ENCODE peak calls at places on chromosomes 12 and 14, in seven cellular contexts. W is activated effector memory CD4-positive, alpha-beta T cell treated with anti-CD3 and anti-CD28 coated beads, Interleukin-2, amount 50 U/mL, for 16 hours; T is amniotic stem cell; A is epithelial cell of esophagus; V is GOT3; O is HS-27A; I is stimulated activated CD4-positive, alpha-beta T cell treated with anti-CD3 and anti-CD28 coated beads, Interleukin-4, amount 100 ng/mL, for 1 hour. Z is an unnamed sample.
A peak's percentile ranks its signal among the peaks of the same experiment; 100 is the strongest.

GRCh38 chr14:68951051-68951797 is 27.9 kb downstream of the ACTN1 start:
- DNase-seq in A (peak; percentile 100), V (peak; percentile 56), W (no peak), I (no peak), O (peak; percentile 94), T (peak; percentile 92), Z (peak; percentile 61)

GRCh38 chr12:110498984-110499706 is 2.8 kb downstream of the VPS29 start:
- DNase-seq in A (peak; percentile 82), W (no peak), O (no peak), I (no peak), T (no peak), V (no peak), Z (no peak)

GRCh38 chr14:93013368-93013719 is 90.4 kb downstream of the CHGA start:
- DNase-seq in V (no peak), O (no peak), T (peak; percentile 25), A (no peak), W (no peak), I (no peak), Z (no peak)

GRCh38 chr14:35004839-35005238 is 22.0 kb downstream of the SRP54 start:
- DNase-seq in A (no peak), W (no peak), T (no peak), V (no peak), O (no peak), I (no peak), Z (no peak)

GRCh38 chr12:67410246-67410645 is 141.1 kb downstream of the CAND1 start:
- DNase-seq in T (no peak), W (no peak), O (no peak), I (no peak), V (no peak), A (no peak), Z (no peak)

GRCh38 chr14:22602853-22603252 is 4.8 kb downstream of the ABHD4 start:
- DNase-seq in W (no peak), I (no peak), V (no peak), O (no peak), T (no peak), A (peak; percentile 83), Z (no peak)

GRCh38 chr14:103023881-103024473 is 33.4 kb downstream of the CDC42BPB start:
- DNase-seq in A (peak; percentile 49), I (no peak), O (no peak), T (no peak), W (no peak), V (no peak), Z (no peak)

GRCh38 chr14:75511201-75511600 is 11.1 kb upstream of the BATF start:
- DNase-seq in O (no peak), V (no peak), W (no peak), A (no peak), I (no peak), T (no peak), Z (no peak)

GRCh38 chr14:35340616-35341453 is 48.7 kb downstream of the PSMA6 start:
- DNase-seq in W (peak; percentile 51), V (no peak), A (no peak), O (no peak), I (no peak), T (no peak), Z (peak; percentile 64)

GRCh38 chr14:35999264-35999663 is 173.1 kb downstream of the BRMS1L start:
- DNase-seq in I (no peak), O (no peak), A (no peak), T (no peak), V (no peak), W (no peak), Z (no peak)

GRCh38 chr12:65829716-65830115 is 5.4 kb downstream of the HMGA2 start:
- DNase-seq in I (no peak), T (no peak), O (no peak), V (no peak), A (no peak), W (no peak), Z (no peak)

GRCh38 chr12:128245106-128245505 is 21.9 kb upstream of the TMEM132C start:
- DNase-seq in A (no peak), O (no peak), T (no peak), W (no peak), V (no peak), I (no peak), Z (no peak)

GRCh38 chr14:63726499-63726898 is 1.4 kb downstream of the SGPP1 start:
- DNase-seq in A (no peak), T (no peak), I (no peak), V (no peak), O (no peak), W (no peak), Z (no peak)

GRCh38 chr14:74507796-74508195 is 14.2 kb downstream of the ISCA2 start:
- DNase-seq in W (no peak), I (no peak), V (no peak), O (no peak), A (no peak), T (no peak), Z (no peak)

GRCh38 chr14:71932229-71932951 is at the start of gene RGS6:
- DNase-seq in O (no peak), I (peak; percentile 31), A (peak; percentile 75), V (no peak), T (no peak), W (no peak), Z (no peak)

Z was measured in left lobe of liver.